ENCODE peak calls at places on chromosomes 1 and 21, in six cellular contexts. V is anterior cingulate cortex; W is substantia nigra; E is naive thymus-derived CD8-positive, alpha-beta T cell; G is GM10248; T is mesothelial cell of epicardium. Q is an unnamed sample.

GRCh38 chr1:235843458-235843857 is 23.2 kb downstream of the LYST start:
- DNase-seq in V (no peak), W (no peak), E (no peak), G (peak), T (no peak), Q (peak)

GRCh38 chr1:21251773-21252471 is 38.3 kb downstream of the ECE1 start:
- DNase-seq in V (no peak), W (no peak), E (no peak), G (no peak), T (no peak), Q (peak)

GRCh38 chr21:42424848-42425602 is 21.3 kb downstream of the UBASH3A start:
- DNase-seq in V (no peak), W (no peak), E (peak), G (no peak), T (no peak), Q (no peak)

GRCh38 chr1:117802546-117803257 is 126.7 kb downstream of the GDAP2 start:
- DNase-seq in V (no peak), W (no peak), E (no peak), G (no peak), T (no peak), Q (no peak)

GRCh38 chr1:2594001-2594640 is 7.5 kb downstream of the PRXL2B start:
- DNase-seq in V (no peak), W (no peak), E (no peak), G (no peak), T (no peak), Q (no peak)

GRCh38 chr1:151936653-151937052 is 27.3 kb upstream of the THEM4 start:
- DNase-seq in V (no peak), W (no peak), E (no peak), G (no peak), T (no peak), Q (peak)

GRCh38 chr1:167881069-167881468 is 32.9 kb downstream of the ADCY10 start:
- DNase-seq in V (no peak), W (no peak), E (no peak), G (no peak), T (no peak), Q (no peak)

GRCh38 chr1:115364776-115365155 is 26.7 kb upstream of the NGF start:
- DNase-seq in V (no peak), W (no peak), E (no peak), G (no peak), T (no peak), Q (no peak)

GRCh38 chr1:67831850-67832513 is 1.3 kb downstream of the GNG12 start:
- DNase-seq in V (no peak), W (no peak), E (no peak), G (peak), T (no peak), Q (peak)

GRCh38 chr1:6586404-6586816 is 6.6 kb downstream of the ZBTB48 start:
- DNase-seq in V (no peak), W (no peak), E (no peak), G (no peak), T (no peak), Q (no peak)

GRCh38 chr1:159945483-159946241 is at the start of gene IGSF9:
- DNase-seq in V (peak), W (peak), E (peak), G (peak), T (peak), Q (peak)

GRCh38 chr1:11069233-11069950 is 9.6 kb upstream of the SRM start:
- DNase-seq in V (no peak), W (no peak), E (no peak), G (no peak), T (no peak), Q (no peak)

GRCh38 chr21:43196789-43197188 is 28.0 kb downstream of the CRYAA start:
- DNase-seq in V (no peak), W (no peak), E (no peak), G (no peak), T (no peak), Q (no peak)

GRCh38 chr21:45306453-45306831 is 18.7 kb upstream of the POFUT2 start:
- DNase-seq in V (no peak), W (no peak), E (no peak), G (no peak), T (no peak), Q (no peak)

GRCh38 chr1:80218112-80218511 is 1211.6 kb upstream of the ADGRL4 start:
- DNase-seq in V (no peak), W (no peak), E (no peak), G (peak), T (no peak), Q (peak)

GRCh38 chr1:42730002-42730401 is 10.0 kb downstream of the CLDN19 start:
- DNase-seq in V (no peak), W (no peak), E (no peak), G (no peak), T (no peak), Q (peak)

GRCh38 chr21:38351961-38352521 is 95.2 kb downstream of the KCNJ15 start:
- DNase-seq in V (no peak), W (no peak), E (no peak), G (no peak), T (no peak), Q (peak)

GRCh38 chr1:33181038-33181861 is 593 bp downstream of the TRIM62 start:
- DNase-seq in V (no peak), W (no peak), E (peak), G (peak), T (peak), Q (peak)

GRCh38 chr1:167135281-167135840 is 41.5 kb downstream of the STYXL2 start:
- DNase-seq in V (no peak), W (no peak), E (no peak), G (no peak), T (no peak), Q (peak)

GRCh38 chr1:40640314-40641076 is 25.0 kb downstream of the RIMS3 start:
- DNase-seq in V (no peak), W (no peak), E (peak), G (no peak), T (no peak), Q (no peak)

GRCh38 chr1:30600706-30601105 is 122.7 kb downstream of the MATN1 start:
- DNase-seq in V (no peak), W (no peak), E (no peak), G (no peak), T (no peak), Q (peak)

GRCh38 chr1:24683713-24684162 is 40.6 kb downstream of the SRRM1 start:
- DNase-seq in V (no peak), W (no peak), E (no peak), G (no peak), T (no peak), Q (peak)

GRCh38 chr1:7594714-7595295 is 176.3 kb upstream of the VAMP3 start:
- DNase-seq in V (no peak), W (no peak), E (no peak), G (no peak), T (peak), Q (no peak)

GRCh38 chr1:51234721-51235425 is 1.2 kb upstream of the RNF11 start:
- DNase-seq in V (peak), W (peak), E (peak), G (peak), T (no peak), Q (peak)

GRCh38 chr1:86259390-86259789 is 102.8 kb upstream of the COL24A1 start:
- DNase-seq in V (no peak), W (no peak), E (no peak), G (no peak), T (no peak), Q (peak)

GRCh38 chr1:92995420-92996130 is 34.3 kb upstream of the DIPK1A start:
- DNase-seq in V (no peak), W (no peak), E (no peak), G (no peak), T (no peak), Q (no peak)

GRCh38 chr21:33059319-33059894 is 10.5 kb upstream of the OLIG1 start:
- DNase-seq in V (no peak), W (no peak), E (no peak), G (no peak), T (no peak), Q (no peak)

GRCh38 chr1:19010995-19011696 is 54.7 kb upstream of the IFFO2 start:
- DNase-seq in V (no peak), W (peak), E (peak), G (peak), T (no peak), Q (peak)